ENCODE peak calls at places on chromosome 12, in seven cellular contexts. A is adrenal gland, D is sigmoid colon, N is endothelial cell of umbilical vein, R is IMR-90, P is GM12878, I is thyroid gland. Z is an unnamed sample.

GRCh38 chr12:131607658-131608447 is 103.0 kb upstream of the SFSWAP start:
- DNase-seq in I (no peak), P (peak; percentile 40), R (no peak), D (no peak), A (no peak), N (no peak), Z (no peak)

GRCh38 chr12:90621927-90622326 is 333.0 kb downstream of the CCER1 start:
- DNase-seq in R (peak; percentile 78), A (no peak), N (peak; percentile 21), D (no peak), P (no peak), I (no peak), Z (no peak)

GRCh38 chr12:7374423-7375144 is 69.4 kb downstream of the CD163L1 start:
- DNase-seq in D (peak; percentile 61), R (peak; percentile 6), A (peak; percentile 38), N (peak; percentile 51), I (peak; percentile 3), P (no peak), Z (peak; percentile 54)

GRCh38 chr12:117587646-117588287 is 226.3 kb upstream of the NOS1 start:
- DNase-seq in R (no peak), I (peak; percentile 65), A (peak; percentile 58), P (no peak), D (no peak), N (peak; percentile 57), Z (peak; percentile 31)

GRCh38 chr12:120798696-120799095 is 73.1 kb downstream of the ACADS start:
- DNase-seq in N (no peak), A (no peak), I (no peak), D (no peak), P (peak; percentile 30), R (no peak), Z (no peak)

GRCh38 chr12:132321321-132322118 is 7.9 kb downstream of the GALNT9 start:
- DNase-seq in D (no peak), P (no peak), N (no peak), I (no peak), A (no peak), R (no peak), Z (no peak)

GRCh38 chr12:29350080-29350479 is 30.9 kb downstream of the ERGIC2 start:
- DNase-seq in P (no peak), A (no peak), R (peak; percentile 36), N (peak; percentile 10), D (no peak), I (no peak), Z (no peak)

GRCh38 chr12:102871014-102871413 is 46.0 kb downstream of the PAH start:
- DNase-seq in P (no peak), D (no peak), N (no peak), R (no peak), A (no peak), I (no peak), Z (no peak)

GRCh38 chr12:28425531-28425930 is 235.3 kb downstream of the CCDC91 start:
- DNase-seq in D (no peak), I (no peak), A (no peak), P (no peak), N (no peak), R (no peak), Z (no peak)

GRCh38 chr12:119204716-119205285 is 26.1 kb downstream of the HSPB8 start:
- DNase-seq in P (no peak), A (no peak), I (no peak), N (no peak), R (no peak), D (peak; percentile 79), Z (no peak)

GRCh38 chr12:112813836-112814235 is 22.3 kb downstream of the RPH3A start:
- DNase-seq in A (no peak), D (no peak), I (no peak), R (no peak), P (no peak), N (no peak), Z (no peak)

GRCh38 chr12:132139912-132140311 is 4.2 kb downstream of the DDX51 start:
- DNase-seq in I (no peak), N (no peak), A (no peak), R (no peak), D (no peak), P (no peak), Z (no peak)

GRCh38 chr12:79634957-79635471 is 55.8 kb downstream of the PAWR start:
- DNase-seq in R (no peak), P (no peak), A (no peak), N (no peak), I (no peak), D (no peak), Z (no peak)

GRCh38 chr12:76685246-76685678 is 78.7 kb upstream of the ZDHHC17 start:
- DNase-seq in R (peak; percentile 55), A (no peak), P (no peak), I (peak; percentile 34), D (no peak), N (peak; percentile 46), Z (no peak)

GRCh38 chr12:102169922-102170698 is 27.5 kb downstream of the PMCH start:
- DNase-seq in A (peak; percentile 8), P (no peak), I (peak; percentile 3), D (no peak), R (peak; percentile 63), N (peak; percentile 69), Z (no peak)

GRCh38 chr12:4518106-4518728 is 20.5 kb upstream of the RAD51AP1 start:
- DNase-seq in I (no peak), R (peak; percentile 81), P (no peak), N (no peak), A (no peak), D (no peak), Z (no peak)

GRCh38 chr12:7108928-7109920 is at the start of gene C1RL:
- DNase-seq in A (peak; percentile 94), P (no peak), N (peak; percentile 74), R (peak; percentile 77), I (peak; percentile 92), D (peak; percentile 97), Z (peak; percentile 95)

GRCh38 chr12:20211537-20211936 is 156.8 kb upstream of the PDE3A start:
- DNase-seq in R (no peak), A (no peak), D (no peak), N (no peak), I (no peak), P (no peak), Z (no peak)

GRCh38 chr12:6336079-6336858 is 5.6 kb downstream of the TNFRSF1A start:
- DNase-seq in P (no peak), R (peak; percentile 99), A (peak; percentile 98), N (peak; percentile 99), D (peak; percentile 98), I (peak; percentile 98), Z (peak; percentile 89)

DNA sequence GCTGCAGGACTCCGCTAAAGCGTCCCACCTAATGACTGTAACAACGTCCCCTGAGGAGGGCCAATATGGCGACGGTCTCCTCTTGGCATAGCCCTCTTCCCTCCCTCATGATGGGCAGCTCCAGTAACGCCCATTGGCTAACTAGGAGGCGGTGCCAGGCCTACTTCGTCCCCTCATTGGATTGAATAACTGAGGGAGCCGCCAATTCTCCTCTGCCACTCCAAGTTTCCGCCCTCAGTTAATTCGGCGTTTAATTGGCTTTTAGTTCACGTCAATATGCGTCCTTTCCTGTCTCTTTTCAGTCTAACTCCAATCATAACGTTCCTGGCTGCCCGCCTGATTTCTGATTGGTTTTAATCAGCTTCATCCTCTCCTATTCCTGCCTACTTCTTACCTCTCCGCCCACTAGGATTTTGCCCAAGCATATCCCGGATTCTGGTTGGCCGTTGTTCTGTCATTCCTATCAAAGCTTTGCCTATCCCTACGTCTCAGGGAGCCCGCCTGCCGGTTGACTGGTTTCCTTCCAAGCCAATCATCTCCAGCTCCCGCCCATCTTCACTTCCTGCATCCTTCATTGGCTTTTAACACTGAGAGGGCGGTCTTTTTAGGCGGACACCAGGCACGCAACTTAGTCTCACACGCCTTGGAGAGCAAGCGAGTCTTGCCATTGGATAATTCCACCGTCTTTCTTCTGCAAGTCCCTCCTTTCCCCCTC is 430 bp upstream of the SP1 start:
- DNase-seq in P (peak; percentile 100), R (peak; percentile 100), N (peak; percentile 100), I (peak; percentile 100), A (peak; percentile 100), D (peak; percentile 100), Z (peak; percentile 99)
- TF ChIP-seq POLR2A in P (peak; percentile 97), R (peak; percentile 83), N (peak; percentile 90), I (peak; percentile 56), A (no peak), D (peak; percentile 87), Z (peak; percentile 89)

DNA sequence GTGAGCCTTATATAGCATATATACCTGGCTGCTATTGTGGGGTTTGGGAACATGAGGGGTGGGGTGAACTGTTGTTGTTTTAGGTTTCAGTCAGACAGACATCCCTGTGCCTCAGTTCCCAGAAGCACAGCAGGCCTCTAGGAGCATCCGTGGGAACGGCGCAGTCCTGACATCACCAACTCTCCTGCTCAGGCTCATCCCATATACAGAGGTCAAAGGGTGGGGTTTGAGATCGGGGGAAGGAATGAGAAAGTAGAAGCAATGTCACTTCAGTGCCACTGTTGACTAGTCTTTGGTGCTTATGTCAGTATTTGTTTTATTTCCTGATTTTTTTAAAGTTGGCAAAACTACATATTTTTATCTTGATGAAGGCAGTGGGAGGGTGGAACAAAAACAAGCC is 43.1 kb upstream of the A2ML1 start:
- DNase-seq in D (no peak), R (no peak), I (no peak), A (no peak), P (no peak), N (peak; percentile 32), Z (no peak)
- H3K36me3 ChIP-seq in D (no peaks in the 10 kb centered on the region), R (no peaks in the 10 kb centered on the region), I (peaks cover 4% of the 10 kb centered on the region), A (peaks cover 5% of the 10 kb centered on the region), P (no peaks in the 10 kb centered on the region), N (no peaks in the 10 kb centered on the region), Z (peaks cover 4% of the 10 kb centered on the region)

GRCh38 chr12:56751712-56752598 is at the start of gene PRIM1:
- DNase-seq in R (peak; percentile 66), N (peak; percentile 81), I (peak; percentile 74), P (peak; percentile 54), A (peak; percentile 76), D (peak; percentile 90), Z (peak; percentile 62)
- TF ChIP-seq POLR2A in R (no peak), N (peak; percentile 62), I (no peak), P (peak; percentile 82), A (no peak), D (no peak), Z (peak; percentile 32)

GRCh38 chr12:95265765-95266164 is 48.2 kb downstream of the VEZT start:
- DNase-seq in P (no peak), R (no peak), D (no peak), A (no peak), N (no peak), I (no peak), Z (no peak)

GRCh38 chr12:95261109-95261508 is 43.5 kb downstream of the VEZT start:
- DNase-seq in N (no peak), A (no peak), P (no peak), D (no peak), R (no peak), I (no peak), Z (no peak)

GRCh38 chr12:95259368-95259767 is 41.8 kb downstream of the VEZT start:
- DNase-seq in N (peak; percentile 65), I (no peak), R (no peak), A (no peak), D (no peak), P (no peak), Z (no peak)

GRCh38 chr12:95266250-95266649 is 48.6 kb downstream of the VEZT start:
- DNase-seq in I (no peak), D (no peak), A (no peak), P (no peak), R (no peak), N (no peak), Z (no peak)

DNA sequence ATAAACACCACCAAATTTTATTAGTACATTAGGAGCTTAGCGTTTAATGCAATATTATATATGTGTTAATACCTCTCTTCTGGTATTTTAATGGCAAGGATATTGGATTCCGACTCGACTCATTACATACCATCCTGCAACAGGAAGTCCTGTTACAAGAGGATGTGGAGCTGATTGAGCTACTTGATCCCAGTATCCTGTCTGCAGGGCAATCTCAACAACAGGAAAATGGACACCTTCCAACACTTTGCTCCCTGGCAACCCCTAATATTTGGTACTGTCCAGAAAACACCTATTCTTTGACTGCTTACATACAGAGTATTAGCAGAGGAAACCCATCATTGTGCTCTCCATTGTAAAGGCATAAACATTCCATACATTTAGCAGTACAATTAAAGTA is 45.2 kb downstream of the VEZT start:
- DNase-seq in D (no peak), I (no peak), P (no peak), R (peak; percentile 14), A (no peak), N (peak; percentile 98), Z (no peak)
- H3K36me3 ChIP-seq in D (peaks cover 6% of the 10 kb centered on the region), I (peaks cover 5% of the 10 kb centered on the region), P (peaks cover 6% of the 10 kb centered on the region), R (peaks cover 22% of the 10 kb centered on the region), A (peaks cover 22% of the 10 kb centered on the region), N (peaks cover 1% of the 10 kb centered on the region), Z (no peaks in the 10 kb centered on the region)